ENCODE peak calls at places on chromosomes 12 and 14, in eight cellular contexts. One of them, this sample, is unnamed.

GRCh38 chr12:122368361-122369073 is 54.0 kb downstream of the CLIP1 start:
- DNase-seq in choroid plexus epithelial cell: peak; percentile 65
- DNase-seq in adrenal gland: no peak
- DNase-seq in AG10803: peak; percentile 46
- DNase-seq in GM23338: no peak
- DNase-seq in esophagus squamous epithelium: no peak
- DNase-seq in AG04450: peak; percentile 30
- DNase-seq in heart left ventricle: no peak
- DNase-seq in this sample: peak; percentile 44

GRCh38 chr12:11865835-11866234 is 204.9 kb upstream of the BCL2L14 start:
- DNase-seq in choroid plexus epithelial cell: no peak
- DNase-seq in adrenal gland: no peak
- DNase-seq in AG10803: no peak
- DNase-seq in GM23338: no peak
- DNase-seq in esophagus squamous epithelium: no peak
- DNase-seq in AG04450: no peak
- DNase-seq in heart left ventricle: no peak
- DNase-seq in this sample: no peak

GRCh38 chr14:49960453-49960852 is 67.6 kb downstream of the ARF6 start:
- DNase-seq in choroid plexus epithelial cell: no peak
- DNase-seq in adrenal gland: no peak
- DNase-seq in AG10803: no peak
- DNase-seq in GM23338: no peak
- DNase-seq in esophagus squamous epithelium: no peak
- DNase-seq in AG04450: no peak
- DNase-seq in heart left ventricle: no peak
- DNase-seq in this sample: no peak

GRCh38 chr12:6556857-6557256 is 1.0 kb upstream of the IFFO1 start:
- DNase-seq in choroid plexus epithelial cell: no peak
- DNase-seq in adrenal gland: no peak
- DNase-seq in AG10803: no peak
- DNase-seq in GM23338: no peak
- DNase-seq in esophagus squamous epithelium: no peak
- DNase-seq in AG04450: no peak
- DNase-seq in heart left ventricle: no peak
- DNase-seq in this sample: no peak

GRCh38 chr14:103110681-103111296 is 12.5 kb upstream of the TNFAIP2 start:
- DNase-seq in choroid plexus epithelial cell: no peak
- DNase-seq in adrenal gland: no peak
- DNase-seq in AG10803: no peak
- DNase-seq in GM23338: peak; percentile 60
- DNase-seq in esophagus squamous epithelium: no peak
- DNase-seq in AG04450: no peak
- DNase-seq in heart left ventricle: no peak
- DNase-seq in this sample: no peak

GRCh38 chr12:18849761-18850160 is 111.8 kb downstream of the CAPZA3 start:
- DNase-seq in choroid plexus epithelial cell: no peak
- DNase-seq in adrenal gland: no peak
- DNase-seq in AG10803: peak; percentile 33
- DNase-seq in GM23338: no peak
- DNase-seq in esophagus squamous epithelium: no peak
- DNase-seq in AG04450: no peak
- DNase-seq in heart left ventricle: no peak
- DNase-seq in this sample: no peak

GRCh38 chr12:116370886-116371580 is 93.5 kb upstream of the MED13L start:
- DNase-seq in choroid plexus epithelial cell: peak; percentile 18
- DNase-seq in adrenal gland: no peak
- DNase-seq in AG10803: peak; percentile 46
- DNase-seq in GM23338: no peak
- DNase-seq in esophagus squamous epithelium: no peak
- DNase-seq in AG04450: no peak
- DNase-seq in heart left ventricle: no peak
- DNase-seq in this sample: no peak

GRCh38 chr12:117890644-117891043 is 78.1 kb downstream of the KSR2 start:
- DNase-seq in choroid plexus epithelial cell: no peak
- DNase-seq in adrenal gland: no peak
- DNase-seq in AG10803: no peak
- DNase-seq in GM23338: no peak
- DNase-seq in esophagus squamous epithelium: no peak
- DNase-seq in AG04450: no peak
- DNase-seq in heart left ventricle: no peak
- DNase-seq in this sample: no peak

DNA sequence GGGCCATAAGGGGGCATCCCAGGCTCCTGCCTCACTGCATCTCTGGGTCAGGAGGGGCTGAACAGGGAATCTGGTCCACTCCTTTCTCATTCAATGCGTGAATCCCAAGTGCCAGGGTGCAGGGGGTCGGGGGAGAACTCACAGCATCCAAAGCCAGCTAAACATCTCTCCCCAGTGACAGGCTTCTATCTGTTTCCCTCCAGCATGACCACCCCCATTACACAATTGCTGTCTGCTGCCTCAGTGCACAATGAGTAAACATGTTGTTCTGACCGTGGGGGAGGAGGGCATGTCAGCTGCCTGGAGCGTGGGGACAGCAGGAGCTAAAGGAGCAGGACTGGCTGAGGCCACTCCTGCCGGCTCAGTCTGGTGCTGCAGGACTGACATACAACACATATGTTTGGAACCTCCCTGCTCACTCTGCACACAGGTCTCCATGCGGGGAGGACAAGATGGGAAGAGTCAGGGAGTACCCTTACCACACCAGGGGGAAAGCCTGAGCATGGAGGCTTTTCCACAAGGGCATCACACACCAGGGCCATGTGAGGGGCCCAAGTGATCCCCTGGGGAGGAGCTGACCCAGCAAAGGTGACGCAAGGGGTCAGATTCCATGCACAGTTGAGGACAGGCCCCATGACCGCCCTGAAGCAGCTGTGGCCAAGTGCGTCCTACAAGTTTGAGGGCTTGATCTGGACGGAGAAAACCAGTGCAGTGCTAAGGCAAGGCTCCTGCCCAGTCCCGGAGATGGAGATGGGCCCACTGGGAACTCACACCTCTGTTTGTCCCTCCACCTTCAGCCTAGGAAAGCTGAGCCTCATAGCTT is 1.4 kb downstream of the TNS2 start:
- DNase-seq in choroid plexus epithelial cell: peak; percentile 92
- DNase-seq in adrenal gland: peak; percentile 84
- DNase-seq in AG10803: peak; percentile 74
- DNase-seq in GM23338: no peak
- DNase-seq in esophagus squamous epithelium: no peak
- DNase-seq in AG04450: no peak
- DNase-seq in heart left ventricle: peak; percentile 76
- DNase-seq in this sample: peak; percentile 90
- TF ChIP-seq CTCF in choroid plexus epithelial cell: peak; percentile 28
- TF ChIP-seq CTCF in adrenal gland: peak; percentile 67
- TF ChIP-seq CTCF in AG10803: peak; percentile 29
- TF ChIP-seq CTCF in GM23338: no peak
- TF ChIP-seq CTCF in esophagus squamous epithelium: no peak
- TF ChIP-seq CTCF in AG04450: peak; percentile 6
- TF ChIP-seq CTCF in heart left ventricle: peak; percentile 42
- TF ChIP-seq CTCF in this sample: no peak

GRCh38 chr12:62802981-62803380 is 132.0 kb downstream of the PPM1H start:
- DNase-seq in choroid plexus epithelial cell: peak; percentile 75
- DNase-seq in adrenal gland: no peak
- DNase-seq in AG10803: peak; percentile 16
- DNase-seq in GM23338: no peak
- DNase-seq in esophagus squamous epithelium: no peak
- DNase-seq in AG04450: no peak
- DNase-seq in heart left ventricle: no peak
- DNase-seq in this sample: no peak
- H3K4me3 ChIP-seq in choroid plexus epithelial cell: no peak overlapping the region
- H3K4me3 ChIP-seq in adrenal gland: no peak overlapping the region
- H3K4me3 ChIP-seq in AG10803: no peak overlapping the region
- H3K4me3 ChIP-seq in GM23338: no peak overlapping the region
- H3K4me3 ChIP-seq in esophagus squamous epithelium: no peak overlapping the region
- H3K4me3 ChIP-seq in AG04450: no peak overlapping the region
- H3K4me3 ChIP-seq in heart left ventricle: no peak overlapping the region
- H3K4me3 ChIP-seq in this sample: no peak overlapping the region

GRCh38 chr14:99538733-99539132 is 57.5 kb downstream of the CCNK start:
- DNase-seq in choroid plexus epithelial cell: no peak
- DNase-seq in adrenal gland: no peak
- DNase-seq in AG10803: no peak
- DNase-seq in GM23338: no peak
- DNase-seq in esophagus squamous epithelium: no peak
- DNase-seq in AG04450: no peak
- DNase-seq in heart left ventricle: no peak
- DNase-seq in this sample: no peak

GRCh38 chr14:99537399-99537798 is 56.2 kb downstream of the CCNK start:
- DNase-seq in choroid plexus epithelial cell: peak; percentile 82
- DNase-seq in adrenal gland: peak; percentile 84
- DNase-seq in AG10803: peak; percentile 84
- DNase-seq in GM23338: peak; percentile 62
- DNase-seq in esophagus squamous epithelium: no peak
- DNase-seq in AG04450: peak; percentile 41
- DNase-seq in heart left ventricle: peak; percentile 57
- DNase-seq in this sample: peak; percentile 56

GRCh38 chr14:99535908-99536778 is 54.9 kb downstream of the CCNK start:
- DNase-seq in choroid plexus epithelial cell: no peak
- DNase-seq in adrenal gland: no peak
- DNase-seq in AG10803: no peak
- DNase-seq in GM23338: no peak
- DNase-seq in esophagus squamous epithelium: no peak
- DNase-seq in AG04450: no peak
- DNase-seq in heart left ventricle: no peak
- DNase-seq in this sample: no peak

GRCh38 chr14:99539503-99539902 is 58.3 kb downstream of the CCNK start:
- DNase-seq in choroid plexus epithelial cell: no peak
- DNase-seq in adrenal gland: no peak
- DNase-seq in AG10803: no peak
- DNase-seq in GM23338: no peak
- DNase-seq in esophagus squamous epithelium: no peak
- DNase-seq in AG04450: no peak
- DNase-seq in heart left ventricle: no peak
- DNase-seq in this sample: no peak

GRCh38 chr14:99538275-99538674 is 57.1 kb downstream of the CCNK start:
- DNase-seq in choroid plexus epithelial cell: no peak
- DNase-seq in adrenal gland: peak; percentile 83
- DNase-seq in AG10803: no peak
- DNase-seq in GM23338: no peak
- DNase-seq in esophagus squamous epithelium: no peak
- DNase-seq in AG04450: no peak
- DNase-seq in heart left ventricle: no peak
- DNase-seq in this sample: no peak
- TF ChIP-seq CTCF in choroid plexus epithelial cell: peak; percentile 21
- TF ChIP-seq CTCF in adrenal gland: peak; percentile 42
- TF ChIP-seq CTCF in AG10803: no peak
- TF ChIP-seq CTCF in GM23338: peak; percentile 19
- TF ChIP-seq CTCF in esophagus squamous epithelium: no peak
- TF ChIP-seq CTCF in AG04450: peak; percentile 21
- TF ChIP-seq CTCF in heart left ventricle: peak; percentile 16
- TF ChIP-seq CTCF in this sample: no peak

GRCh38 chr14:34692898-34693227 is 21.5 kb downstream of the CFL2 start:
- DNase-seq in choroid plexus epithelial cell: no peak
- DNase-seq in adrenal gland: no peak
- DNase-seq in AG10803: no peak
- DNase-seq in GM23338: no peak
- DNase-seq in esophagus squamous epithelium: no peak
- DNase-seq in AG04450: no peak
- DNase-seq in heart left ventricle: no peak
- DNase-seq in this sample: no peak

GRCh38 chr14:34692348-34692747 is 22.0 kb downstream of the CFL2 start:
- DNase-seq in choroid plexus epithelial cell: no peak
- DNase-seq in adrenal gland: no peak
- DNase-seq in AG10803: peak; percentile 82
- DNase-seq in GM23338: no peak
- DNase-seq in esophagus squamous epithelium: no peak
- DNase-seq in AG04450: no peak
- DNase-seq in heart left ventricle: no peak
- DNase-seq in this sample: no peak

GRCh38 chr14:34691173-34691572 is 23.2 kb downstream of the CFL2 start:
- DNase-seq in choroid plexus epithelial cell: no peak
- DNase-seq in adrenal gland: no peak
- DNase-seq in AG10803: no peak
- DNase-seq in GM23338: no peak
- DNase-seq in esophagus squamous epithelium: no peak
- DNase-seq in AG04450: no peak
- DNase-seq in heart left ventricle: no peak
- DNase-seq in this sample: no peak

GRCh38 chr14:34688470-34689206 is 25.8 kb downstream of the CFL2 start:
- DNase-seq in choroid plexus epithelial cell: no peak
- DNase-seq in adrenal gland: no peak
- DNase-seq in AG10803: no peak
- DNase-seq in GM23338: no peak
- DNase-seq in esophagus squamous epithelium: no peak
- DNase-seq in AG04450: no peak
- DNase-seq in heart left ventricle: no peak
- DNase-seq in this sample: no peak

GRCh38 chr14:34693228-34693939 is 21.0 kb downstream of the CFL2 start:
- DNase-seq in choroid plexus epithelial cell: peak; percentile 19
- DNase-seq in adrenal gland: peak; percentile 36
- DNase-seq in AG10803: no peak
- DNase-seq in GM23338: peak; percentile 91
- DNase-seq in esophagus squamous epithelium: no peak
- DNase-seq in AG04450: no peak
- DNase-seq in heart left ventricle: no peak
- DNase-seq in this sample: no peak
- H3K4me3 ChIP-seq in choroid plexus epithelial cell: peak overlapping the region; percentile 42
- H3K4me3 ChIP-seq in adrenal gland: no peak overlapping the region
- H3K4me3 ChIP-seq in AG10803: no peak overlapping the region
- H3K4me3 ChIP-seq in GM23338: peak overlapping the region; percentile 19
- H3K4me3 ChIP-seq in esophagus squamous epithelium: peak overlapping the region; percentile 40
- H3K4me3 ChIP-seq in AG04450: no peak overlapping the region
- H3K4me3 ChIP-seq in heart left ventricle: no peak overlapping the region
- H3K4me3 ChIP-seq in this sample: no peak overlapping the region

DNA sequence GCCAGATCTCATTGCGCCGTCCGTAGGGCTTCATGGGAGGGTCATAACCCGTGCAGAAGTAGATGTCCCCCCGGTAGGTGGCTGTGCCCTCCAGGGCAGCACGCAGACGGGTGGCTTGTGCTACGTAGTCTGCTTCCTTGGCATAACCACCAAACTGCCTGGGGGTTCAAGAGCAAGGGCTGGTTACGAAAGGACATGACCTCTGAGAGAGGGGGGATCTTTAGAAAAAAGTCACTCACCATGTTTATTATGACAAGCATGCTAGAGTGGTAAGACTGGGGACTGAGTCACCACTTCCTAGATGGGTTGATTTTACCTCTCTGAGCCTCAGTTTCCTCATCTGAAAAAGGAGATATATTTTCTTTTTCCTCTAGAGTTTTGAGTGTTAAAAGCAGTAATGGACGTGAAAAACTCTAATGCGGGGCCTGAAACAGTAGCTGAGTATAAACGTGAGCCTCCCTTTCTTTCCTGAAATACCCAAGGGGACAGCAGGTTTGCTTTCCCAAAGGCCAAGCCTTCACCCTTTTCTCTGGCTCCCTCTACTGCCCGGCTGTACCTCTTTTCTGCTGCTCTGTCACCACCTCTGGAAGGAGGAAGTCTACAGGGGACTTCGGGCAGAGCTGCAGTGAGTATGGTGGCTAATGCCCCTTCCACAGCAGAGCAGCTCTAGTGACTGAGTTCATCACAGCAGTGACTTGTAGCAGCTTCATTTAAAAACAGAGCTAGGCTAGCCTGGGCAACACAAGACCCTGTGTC is 23.5 kb upstream of the GPRC5D start:
- DNase-seq in choroid plexus epithelial cell: peak; percentile 74
- DNase-seq in adrenal gland: peak; percentile 33
- DNase-seq in AG10803: peak; percentile 40
- DNase-seq in GM23338: peak; percentile 76
- DNase-seq in esophagus squamous epithelium: no peak
- DNase-seq in AG04450: no peak
- DNase-seq in heart left ventricle: no peak
- DNase-seq in this sample: peak; percentile 71
- TF ChIP-seq CTCF in choroid plexus epithelial cell: peak; percentile 84
- TF ChIP-seq CTCF in adrenal gland: no peak
- TF ChIP-seq CTCF in AG10803: peak; percentile 53
- TF ChIP-seq CTCF in GM23338: peak; percentile 88
- TF ChIP-seq CTCF in esophagus squamous epithelium: no peak
- TF ChIP-seq CTCF in AG04450: peak; percentile 59
- TF ChIP-seq CTCF in heart left ventricle: no peak
- TF ChIP-seq CTCF in this sample: peak; percentile 82